ENCODE peak calls at places on chromosomes 6 and 20, in four cellular contexts. U is dorsolateral prefrontal cortex, D is ascending aorta, V is fibroblast of villous mesenchyme. I is an unnamed sample.

GRCh38 chr20:272718-273117 is 15.2 kb downstream of the DEFB132 start:
- DNase-seq in U (no peak), D (no peak), V (no peak), I (no peak)

GRCh38 chr6:136739501-136739900 is 52.8 kb downstream of the MAP3K5 start:
- DNase-seq in U (no peak), D (no peak), V (no peak), I (no peak)

GRCh38 chr20:49420811-49421295 is 61.6 kb downstream of the KCNB1 start:
- DNase-seq in U (no peak), D (no peak), V (no peak), I (no peak)

GRCh38 chr6:52749546-52750152 is 13.6 kb downstream of the GSTA2 start:
- DNase-seq in U (no peak), D (no peak), V (no peak), I (no peak)

GRCh38 chr6:136753624-136754023 is 38.7 kb downstream of the MAP3K5 start:
- DNase-seq in U (no peak), D (no peak), V (no peak), I (no peak)

GRCh38 chr6:153130515-153131036 is 506 bp downstream of the RGS17 start:
- DNase-seq in U (no peak), D (no peak), V (no peak), I (no peak)

GRCh38 chr6:1574083-1574761 is 35.5 kb upstream of the FOXC1 start:
- DNase-seq in U (no peak), D (no peak), V (no peak), I (no peak)

GRCh38 chr20:58138395-58138794 is 90.1 kb downstream of the ANKRD60 start:
- DNase-seq in U (no peak), D (no peak), V (no peak), I (no peak)

GRCh38 chr20:8664778-8665177 is 404.1 kb upstream of the PLCB4 start:
- DNase-seq in U (no peak), D (no peak), V (no peak), I (no peak)

GRCh38 chr6:169723991-169724553 is at the start of gene PHF10:
- DNase-seq in U (peak; percentile 61), D (no peak), V (peak; percentile 24), I (no peak)

GRCh38 chr6:706161-706560 is 13.2 kb upstream of the EXOC2 start:
- DNase-seq in U (no peak), D (no peak), V (no peak), I (no peak)

GRCh38 chr6:158516098-158516497 is 43.8 kb upstream of the TMEM181 start:
- DNase-seq in U (no peak), D (no peak), V (no peak), I (no peak)

GRCh38 chr6:143564484-143565017 is 53.0 kb upstream of the FUCA2 start:
- DNase-seq in U (no peak), D (no peak), V (no peak), I (no peak)

GRCh38 chr6:75711173-75711572 is 37.9 kb upstream of the MYO6 start:
- DNase-seq in U (no peak), D (no peak), V (peak; percentile 71), I (no peak)

GRCh38 chr6:95576621-95577316 is 566 bp upstream of the MANEA start:
- DNase-seq in U (no peak), D (no peak), V (peak; percentile 17), I (no peak)

GRCh38 chr6:33640361-33640760 is 19.2 kb downstream of the ITPR3 start:
- DNase-seq in U (no peak), D (no peak), V (no peak), I (no peak)

GRCh38 chr6:33641602-33642001 is 20.5 kb downstream of the ITPR3 start:
- DNase-seq in U (no peak), D (no peak), V (no peak), I (no peak)

GRCh38 chr6:33639559-33639958 is 18.4 kb downstream of the ITPR3 start:
- DNase-seq in U (no peak), D (no peak), V (no peak), I (no peak)

GRCh38 chr6:33642897-33643296 is 21.8 kb downstream of the ITPR3 start:
- DNase-seq in U (no peak), D (no peak), V (no peak), I (no peak)

GRCh38 chr6:33641144-33641543 is 20.0 kb downstream of the ITPR3 start:
- DNase-seq in U (no peak), D (no peak), V (no peak), I (no peak)
- TF ChIP-seq CTCF in U (no peak), D (no peak), V (no peak), I (no peak)

GRCh38 chr20:34311118-34312023 is 8.2 kb upstream of the AHCY start:
- DNase-seq in U (no peak), D (no peak), V (no peak), I (no peak)
- TF ChIP-seq CTCF in U (no peak), D (no peak), V (peak; percentile 31), I (no peak)

GRCh38 chr6:30041221-30041620 is 19.8 kb upstream of the POLR1H start:
- DNase-seq in U (no peak), D (no peak), V (no peak), I (no peak)

GRCh38 chr6:30041821-30042220 is 19.2 kb upstream of the POLR1H start:
- DNase-seq in U (no peak), D (no peak), V (peak; percentile 49), I (no peak)

GRCh38 chr6:30042476-30042875 is 18.6 kb upstream of the POLR1H start:
- DNase-seq in U (no peak), D (no peak), V (no peak), I (no peak)

GRCh38 chr6:30042914-30043313 is 18.2 kb upstream of the POLR1H start:
- DNase-seq in U (no peak), D (no peak), V (no peak), I (no peak)

GRCh38 chr6:30037182-30037788 is 23.8 kb upstream of the POLR1H start:
- DNase-seq in U (no peak), D (no peak), V (peak; percentile 27), I (no peak)
- TF ChIP-seq CTCF in U (peak; percentile 11), D (peak; percentile 26), V (peak; percentile 58), I (peak; percentile 41)

DNA sequence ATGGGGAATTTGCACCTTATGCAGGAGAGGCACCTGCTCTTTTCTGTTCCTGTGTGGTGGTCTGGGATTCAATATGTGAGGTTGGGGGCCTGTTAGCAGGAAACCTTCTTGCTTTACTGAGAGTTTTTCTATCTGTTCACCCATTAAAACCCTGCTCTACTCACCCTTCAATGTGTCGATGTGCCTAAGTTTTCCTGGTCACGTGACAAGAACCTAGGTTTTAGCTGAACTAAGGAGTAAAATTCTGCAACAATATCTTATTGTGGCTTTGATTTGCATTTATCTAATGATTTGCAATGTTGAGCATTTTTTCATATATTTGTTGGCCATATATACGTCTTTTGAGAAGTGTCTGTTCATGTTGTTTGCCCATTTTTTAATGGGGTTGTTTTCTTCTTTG is 979.9 kb downstream of the HACE1 start:
- DNase-seq in U (no peak), D (no peak), V (no peak), I (no peak)
- TF ChIP-seq CTCF in U (no peak), D (no peak), V (no peak), I (no peak)

GRCh38 chr20:4920131-4920530 is 81.2 kb downstream of the SLC23A2 start:
- DNase-seq in U (no peak), D (no peak), V (no peak), I (no peak)

GRCh38 chr20:4918473-4918872 is 82.8 kb downstream of the SLC23A2 start:
- DNase-seq in U (no peak), D (no peak), V (no peak), I (no peak)

GRCh38 chr20:4920655-4921054 is 80.7 kb downstream of the SLC23A2 start:
- DNase-seq in U (no peak), D (no peak), V (no peak), I (no peak)

GRCh38 chr20:4919047-4919704 is 82.1 kb downstream of the SLC23A2 start:
- DNase-seq in U (no peak), D (no peak), V (no peak), I (no peak)

DNA sequence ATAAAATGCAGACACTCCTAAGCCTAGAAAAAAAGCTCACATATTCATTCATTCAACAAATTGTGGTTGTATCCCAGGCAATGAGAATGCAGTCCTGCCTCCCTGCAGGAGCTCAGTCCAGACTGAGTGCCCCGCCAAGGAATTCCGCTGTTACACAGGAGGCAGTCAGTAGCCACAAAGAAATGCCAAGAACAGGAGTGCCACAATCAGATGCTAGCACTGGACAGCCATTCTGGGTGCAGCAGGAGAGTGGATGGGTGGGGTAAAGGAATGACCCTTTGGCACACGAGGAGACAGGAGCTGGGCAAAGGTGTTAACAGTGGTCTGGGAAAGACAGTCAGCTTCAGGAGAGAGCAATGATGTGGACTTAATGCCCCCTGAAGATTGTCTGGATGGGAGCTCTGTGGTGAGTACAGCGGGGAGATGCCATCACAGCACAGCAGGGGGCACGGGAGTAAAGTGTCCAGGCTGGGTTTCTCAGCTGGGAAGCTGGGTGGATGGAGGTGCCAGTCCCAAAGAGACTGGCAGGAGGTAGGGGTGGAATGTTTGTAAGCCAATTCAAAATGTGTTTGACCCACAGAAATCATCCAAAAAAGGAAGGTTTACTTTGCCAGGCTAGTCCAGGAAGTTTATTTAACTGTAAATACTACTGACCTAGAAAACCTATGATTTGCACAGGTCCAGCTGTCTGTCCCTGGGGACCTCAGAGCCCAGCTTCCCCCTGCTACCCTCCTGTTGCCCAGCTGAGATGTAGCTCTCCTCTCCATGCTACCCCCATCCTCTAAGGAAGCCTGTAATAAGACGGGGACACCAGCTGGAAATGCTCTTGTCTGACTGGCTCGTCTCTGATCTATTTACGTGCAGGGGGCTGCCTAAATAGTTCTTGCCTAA is 84.1 kb downstream of the SLC23A2 start:
- DNase-seq in U (no peak), D (no peak), V (no peak), I (no peak)
- TF ChIP-seq CTCF in U (no peak), D (peak; percentile 40), V (peak; percentile 16), I (no peak)

DNA sequence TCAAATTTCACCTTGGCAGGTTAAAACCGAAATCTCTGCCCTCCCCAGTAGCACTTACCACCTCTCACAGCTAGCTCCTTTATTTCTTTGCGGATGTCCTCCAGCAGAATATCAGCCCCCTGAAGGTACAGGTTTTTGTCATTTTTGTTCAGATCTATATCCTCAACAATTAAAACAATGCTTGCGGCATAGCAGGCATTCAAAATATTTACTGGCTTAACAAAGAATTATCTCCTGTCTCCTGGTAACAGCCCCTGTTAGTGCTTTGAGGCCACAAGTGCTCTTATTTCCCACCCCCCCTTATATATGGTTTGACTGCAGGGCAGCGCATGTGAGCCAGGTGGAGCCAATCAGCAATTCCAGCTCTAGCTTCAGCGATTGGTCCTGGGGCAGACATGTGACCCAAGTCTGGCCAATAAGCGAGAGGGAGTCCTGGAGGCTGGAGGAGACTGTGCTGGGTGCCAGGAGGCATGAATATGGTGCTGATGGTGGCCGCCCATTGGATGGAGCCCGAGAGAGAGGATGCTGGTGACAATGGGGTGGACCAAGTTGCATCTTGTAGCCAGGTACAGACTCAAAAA is 21.0 kb downstream of the SULF2 start:
- DNase-seq in U (no peak), D (no peak), V (no peak), I (no peak)
- TF ChIP-seq CTCF in U (no peak), D (no peak), V (no peak), I (no peak)